ENCODE peak calls at places on chromosomes 12 and 14, in four cellular contexts. G is HL-60, K is K562, F is GM12878. U is an unnamed sample.

GRCh38 chr12:80162177-80162576 is 62.8 kb downstream of the OTOGL start:
- DNase-seq in G (no peak), K (no peak), F (no peak), U (no peak)

GRCh38 chr12:121110211-121110940 is 22.3 kb upstream of the P2RX7 start:
- DNase-seq in G (peak), F (peak), K (peak), U (peak)

GRCh38 chr14:72291908-72292688 is 359.9 kb downstream of the RGS6 start:
- DNase-seq in K (peak), G (no peak), F (peak), U (peak)

GRCh38 chr14:68782091-68782981 is 10.5 kb downstream of the ZFP36L1 start:
- DNase-seq in G (no peak), F (no peak), K (peak), U (no peak)

GRCh38 chr14:97490521-97491070 is 693.4 kb downstream of the VRK1 start:
- DNase-seq in G (no peak), K (no peak), F (no peak), U (no peak)

GRCh38 chr12:108214046-108214445 is 85.0 kb downstream of the WSCD2 start:
- DNase-seq in F (no peak), K (no peak), G (no peak), U (no peak)

GRCh38 chr12:122141911-122142725 is 31.9 kb downstream of the IL31 start:
- DNase-seq in K (no peak), G (no peak), F (no peak), U (no peak)

GRCh38 chr12:80218925-80219714 is 119.8 kb downstream of the OTOGL start:
- DNase-seq in F (no peak), K (no peak), G (no peak), U (no peak)

GRCh38 chr12:58408516-58408915 is 467.1 kb downstream of the ATP23 start:
- DNase-seq in F (no peak), G (no peak), K (no peak), U (no peak)

GRCh38 chr14:71574976-71575375 is 357.3 kb upstream of the RGS6 start:
- DNase-seq in F (no peak), G (no peak), K (no peak), U (no peak)

GRCh38 chr14:99573000-99573330 is 31.0 kb downstream of the CCDC85C start:
- DNase-seq in K (no peak), F (no peak), G (no peak), U (no peak)

GRCh38 chr12:124501827-124502226 is 65.6 kb downstream of the NCOR2 start:
- DNase-seq in G (no peak), F (no peak), K (no peak), U (no peak)

GRCh38 chr14:37985826-37986470 is 221.8 kb upstream of the SSTR1 start:
- DNase-seq in F (no peak), G (no peak), K (peak), U (no peak)

DNA sequence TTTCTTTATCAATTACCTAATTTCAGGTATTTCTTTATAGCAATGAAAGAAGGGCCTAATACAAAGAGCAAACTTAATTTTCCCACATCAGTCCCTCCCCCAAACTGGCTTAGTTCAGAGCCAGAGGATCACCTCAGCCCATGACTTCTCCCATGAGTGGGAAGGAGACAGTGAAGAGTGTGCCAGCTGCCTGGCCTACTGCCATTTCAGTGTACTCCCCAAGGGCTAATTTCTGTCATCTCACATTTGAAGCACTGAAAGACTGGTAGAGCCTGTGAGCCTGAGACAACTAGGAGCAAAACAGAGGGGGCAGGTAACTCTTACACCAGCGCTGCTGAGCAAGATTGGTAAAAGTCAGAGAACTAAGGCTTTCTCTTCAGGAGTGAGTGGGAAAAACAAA is 29.1 kb upstream of the ADAM20 start:
- DNase-seq in G (no peak), F (no peak), K (no peak), U (no peak)
- TF ChIP-seq POLR2AphosphoS5 in G (no peak), F (no peak), K (no peak), U (no peak)

GRCh38 chr12:52027085-52027843 is 20.5 kb downstream of the TAMALIN start:
- DNase-seq in K (no peak), F (no peak), G (no peak), U (no peak)

GRCh38 chr12:52032797-52033505 is 18.3 kb upstream of the NR4A1 start:
- DNase-seq in G (peak), F (peak), K (peak), U (peak)

GRCh38 chr12:52032431-52032796 is 18.8 kb upstream of the NR4A1 start:
- DNase-seq in K (no peak), F (no peak), G (no peak), U (no peak)

GRCh38 chr12:52026267-52026666 is 19.5 kb downstream of the TAMALIN start:
- DNase-seq in G (no peak), F (no peak), K (no peak), U (no peak)

GRCh38 chr12:52029686-52030085 is 21.6 kb upstream of the NR4A1 start:
- DNase-seq in K (peak), G (no peak), F (no peak), U (no peak)
- TF ChIP-seq SPI1 in K (no peak), G (no peak), F (no peak), U (no peak)

GRCh38 chr14:86510503-86510902 is 980.6 kb downstream of the FLRT2 start:
- DNase-seq in F (no peak), G (no peak), K (no peak), U (no peak)

GRCh38 chr14:86515195-86515594 is 985.3 kb downstream of the FLRT2 start:
- DNase-seq in K (no peak), F (no peak), G (no peak), U (no peak)

GRCh38 chr14:86513056-86513455 is 983.1 kb downstream of the FLRT2 start:
- DNase-seq in G (no peak), K (no peak), F (no peak), U (no peak)

GRCh38 chr14:86513564-86513963 is 983.6 kb downstream of the FLRT2 start:
- DNase-seq in G (no peak), K (no peak), F (no peak), U (no peak)
- TF ChIP-seq POLR2AphosphoS5 in G (no peak), K (no peak), F (no peak), U (no peak)

GRCh38 chr12:93500667-93501066 is 33.4 kb downstream of the MRPL42 start:
- DNase-seq in K (no peak), F (no peak), G (no peak), U (no peak)

GRCh38 chr12:93497456-93497855 is 30.1 kb downstream of the MRPL42 start:
- DNase-seq in F (no peak), K (no peak), G (no peak), U (no peak)

GRCh38 chr12:93500201-93500600 is 32.9 kb downstream of the MRPL42 start:
- DNase-seq in G (no peak), F (no peak), K (no peak), U (no peak)

GRCh38 chr12:93507151-93507550 is 39.8 kb downstream of the MRPL42 start:
- DNase-seq in F (no peak), K (no peak), G (no peak), U (no peak)

DNA sequence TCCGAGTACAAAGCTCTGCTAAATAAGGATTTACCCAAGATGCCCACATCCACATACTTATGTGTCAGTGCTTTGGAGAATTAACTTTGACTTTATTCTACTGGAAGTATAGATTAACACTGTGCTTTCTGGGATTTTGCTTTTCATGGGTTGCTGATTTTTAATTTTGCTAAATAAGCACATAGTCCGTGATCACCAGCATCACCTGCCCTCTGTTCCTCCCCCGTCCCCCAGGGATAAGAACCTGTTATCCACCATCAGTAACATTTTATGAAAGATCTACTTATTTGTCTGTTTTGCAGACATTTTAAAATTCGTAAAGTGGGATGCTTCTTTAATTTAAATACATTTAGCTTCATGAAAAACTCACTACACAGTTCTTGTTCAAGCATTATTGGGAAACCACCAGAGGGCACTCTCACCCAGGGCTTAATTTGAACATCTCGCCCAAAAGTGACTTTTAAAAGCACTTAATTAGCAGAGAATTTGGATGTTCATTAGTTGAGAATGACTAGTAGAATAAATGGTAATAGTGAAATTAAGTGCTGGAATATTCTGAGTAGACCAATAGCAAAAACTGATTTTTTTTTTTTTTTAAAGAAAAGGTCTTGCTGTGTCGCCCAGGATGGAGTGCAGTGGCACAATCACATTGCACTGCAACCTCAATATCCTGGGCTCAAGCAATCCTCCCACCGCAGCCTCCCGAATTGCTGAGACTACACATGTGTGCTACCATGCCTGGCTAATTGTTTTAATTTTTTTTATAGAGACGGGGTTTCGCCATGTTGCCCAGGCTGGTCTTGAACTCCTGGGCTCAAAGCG is 35.7 kb downstream of the MRPL42 start:
- DNase-seq in F (no peak), K (peak), G (no peak), U (no peak)
- TF ChIP-seq SPI1 in F (no peak), K (no peak), G (no peak), U (no peak)

DNA sequence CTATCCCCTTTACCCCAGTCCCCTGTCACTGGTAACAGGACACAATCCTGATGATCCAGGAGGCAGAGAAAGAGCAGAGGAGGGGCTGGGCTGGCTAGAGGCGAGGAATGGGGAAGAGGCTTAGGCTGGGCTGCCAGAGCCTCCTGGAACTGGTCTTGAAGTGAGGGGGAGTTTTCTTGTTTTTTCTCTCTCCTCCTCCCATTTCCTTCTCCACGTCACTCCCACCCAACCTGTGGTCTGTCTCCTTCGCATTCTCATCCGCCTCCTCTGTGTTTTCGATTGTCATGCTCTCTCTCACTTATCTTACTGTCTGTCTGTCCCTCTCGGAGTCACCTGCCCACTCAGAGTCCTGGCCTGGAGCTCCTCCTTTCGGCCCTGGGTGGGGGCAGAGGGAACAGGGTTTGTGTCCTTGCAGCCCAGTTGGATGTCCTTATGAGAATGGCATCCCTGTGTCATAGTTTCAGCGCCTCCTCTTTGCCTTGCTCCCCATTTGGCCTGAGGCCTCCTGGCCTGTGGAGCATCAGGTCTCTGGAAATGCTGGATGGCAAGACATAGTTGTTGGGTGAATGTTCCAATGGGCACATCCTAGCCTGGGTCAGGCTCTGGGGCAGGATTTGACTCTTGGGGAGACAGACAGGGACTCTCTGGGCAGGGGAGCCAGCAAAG is 3.4 kb upstream of the KRT80 start:
- DNase-seq in K (peak), F (no peak), G (no peak), U (no peak)
- TF ChIP-seq POLR2AphosphoS5 in K (no peak), F (no peak), G (no peak), U (no peak)

DNA sequence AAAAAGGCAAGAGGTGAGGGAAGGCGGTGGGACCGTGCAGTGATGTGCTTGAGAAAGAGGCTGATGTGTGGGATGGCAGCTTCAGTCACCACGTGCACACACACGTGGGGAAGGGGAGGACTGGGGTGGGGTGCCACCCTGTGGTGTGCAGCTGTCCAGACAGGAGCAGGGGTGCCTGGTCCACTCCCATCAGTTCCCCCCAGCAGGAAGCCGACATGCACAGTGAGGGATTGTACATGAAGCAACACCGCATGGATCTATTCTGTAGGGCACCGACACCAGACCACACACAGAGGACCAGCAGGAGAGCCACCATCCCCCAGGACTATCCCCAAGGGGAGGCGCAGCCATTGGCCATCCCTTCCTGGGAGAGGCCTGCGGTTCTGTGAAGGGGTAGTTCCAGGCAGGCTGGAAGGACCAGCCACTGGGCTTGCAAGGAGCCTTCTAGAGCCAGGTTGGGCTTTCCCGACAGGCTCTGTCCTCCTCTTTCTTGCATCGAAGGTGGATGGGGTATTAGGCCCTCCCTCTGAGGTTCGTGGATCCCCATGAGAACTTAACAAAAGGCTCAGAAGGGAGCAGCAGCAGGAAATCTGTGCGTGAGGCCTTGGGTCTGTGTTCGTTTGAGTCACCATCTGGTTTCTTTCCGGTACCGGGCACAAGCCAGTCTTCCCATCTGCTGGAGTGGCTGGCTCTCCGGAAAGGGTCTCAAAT is 59.7 kb downstream of the PLEKHG3 start:
- DNase-seq in G (no peak), F (no peak), K (no peak), U (no peak)
- TF ChIP-seq SPI1 in G (no peak), F (no peak), K (no peak), U (no peak)

GRCh38 chr12:4719821-4720636 is at the start of gene GALNT8:
- DNase-seq in F (no peak), G (no peak), K (no peak), U (no peak)
- TF ChIP-seq POLR2AphosphoS5 in F (no peak), G (no peak), K (no peak), U (no peak)